ENCODE peak calls at places on chromosomes 3 and 15, in four cellular contexts. C, N, E and S are unnamed samples.

GRCh38 chr3:142574665-142575064 is 3.9 kb downstream of the ATR start:
- DNase-seq in C (no peak), N (no peak), E (no peak), S (no peak)

GRCh38 chr3:134211797-134212196 is 38.9 kb downstream of the RYK start:
- DNase-seq in C (no peak), N (no peak), E (no peak), S (no peak)

GRCh38 chr3:186971578-186971977 is 41.3 kb downstream of the ST6GAL1 start:
- DNase-seq in C (no peak), N (no peak), E (no peak), S (no peak)

GRCh38 chr15:73617910-73618309 is 15.3 kb downstream of the NPTN start:
- DNase-seq in C (no peak), N (no peak), E (no peak), S (no peak)

GRCh38 chr3:68458646-68459045 is 473.7 kb downstream of the TAFA4 start:
- DNase-seq in C (no peak), N (no peak), E (no peak), S (no peak)

GRCh38 chr3:127448671-127449070 is 141.9 kb downstream of the TPRA1 start:
- DNase-seq in C (no peak), N (peak), E (no peak), S (no peak)

GRCh38 chr15:89057506-89058133 is 30.6 kb upstream of the ABHD2 start:
- DNase-seq in C (peak), N (peak), E (peak), S (peak)

GRCh38 chr3:49648354-49649057 is 25.6 kb upstream of the APEH start:
- DNase-seq in C (no peak), N (peak), E (no peak), S (no peak)

GRCh38 chr3:63753567-63753966 is 65.5 kb upstream of the C3orf49 start:
- DNase-seq in C (no peak), N (no peak), E (no peak), S (no peak)

GRCh38 chr3:30289324-30289723 is 317.1 kb upstream of the TGFBR2 start:
- DNase-seq in C (no peak), N (no peak), E (no peak), S (no peak)

GRCh38 chr15:81336568-81336967 is 12.6 kb upstream of the STARD5 start:
- DNase-seq in C (peak), N (no peak), E (peak), S (peak)

GRCh38 chr3:9397911-9398714 is 698 bp downstream of the SETD5 start:
- DNase-seq in C (no peak), N (peak), E (peak), S (peak)

GRCh38 chr15:101652783-101653430 is 726 bp upstream of the TM2D3 start:
- DNase-seq in C (no peak), N (peak), E (no peak), S (no peak)

GRCh38 chr3:72050048-72050632 is 265.2 kb upstream of the PROK2 start:
- DNase-seq in C (no peak), N (no peak), E (no peak), S (no peak)

GRCh38 chr3:99842826-99843589 is 25.3 kb downstream of the CMSS1 start:
- DNase-seq in C (no peak), N (no peak), E (no peak), S (no peak)